ENCODE peak calls at places on chromosomes 2 and 18, in eight cellular contexts. E is GM23248, Y is K562, S is GM12865, Q is kidney, I is sigmoid colon, V is adipocyte, K is fibroblast of mammary gland. G is an unnamed sample.

GRCh38 chr2:27689424-27689823 is 25.7 kb downstream of the SLC4A1AP start:
- DNase-seq in Q (no peak), S (no peak), I (no peak), V (no peak), Y (no peak), K (no peak), E (no peak), G (no peak)

GRCh38 chr2:118849226-118850170 is 2.0 kb upstream of the EN1 start:
- DNase-seq in E (no peak), V (no peak), S (no peak), Y (no peak), Q (no peak), I (no peak), K (no peak), G (no peak)

GRCh38 chr2:86453838-86454237 is 12.7 kb downstream of the KDM3A start:
- DNase-seq in Q (no peak), Y (no peak), I (no peak), S (no peak), E (peak; percentile 67), K (peak; percentile 64), V (peak; percentile 97), G (peak; percentile 51)

GRCh38 chr2:53490659-53491058 is 276.9 kb upstream of the CHAC2 start:
- DNase-seq in S (no peak), K (peak; percentile 61), Y (no peak), V (peak; percentile 33), E (peak; percentile 74), I (peak; percentile 87), Q (no peak), G (peak; percentile 41)

GRCh38 chr2:45862843-45863242 is 211.4 kb downstream of the PRKCE start:
- DNase-seq in E (no peak), S (no peak), K (no peak), I (no peak), Y (no peak), Q (no peak), V (no peak), G (no peak)

GRCh38 chr2:231554748-231555545 is 24.7 kb upstream of the NMUR1 start:
- DNase-seq in Q (peak; percentile 85), K (peak; percentile 75), V (peak; percentile 4), Y (no peak), S (peak; percentile 32), E (peak; percentile 45), I (peak; percentile 90), G (peak; percentile 78)

GRCh38 chr2:20599861-20600461 is 50.9 kb downstream of the HS1BP3 start:
- DNase-seq in E (no peak), Y (no peak), Q (peak; percentile 53), V (no peak), S (no peak), K (no peak), I (peak; percentile 68), G (no peak)

GRCh38 chr2:199468561-199469513 is 11.1 kb upstream of the SATB2 start:
- DNase-seq in K (no peak), I (peak; percentile 62), E (no peak), S (no peak), V (peak; percentile 2), Q (peak; percentile 71), Y (no peak), G (no peak)

GRCh38 chr2:15893689-15894325 is 46.5 kb upstream of the MYCN start:
- DNase-seq in S (no peak), I (no peak), K (no peak), Y (no peak), Q (no peak), E (no peak), V (no peak), G (no peak)

GRCh38 chr2:61021228-61021660 is 3.2 kb upstream of the PUS10 start:
- DNase-seq in Q (no peak), Y (no peak), V (no peak), K (no peak), S (no peak), E (no peak), I (no peak), G (no peak)

GRCh38 chr2:227817940-227818568 is 4.4 kb downstream of the CCL20 start:
- DNase-seq in V (peak; percentile 98), Q (peak; percentile 95), I (peak; percentile 93), E (peak; percentile 100), Y (no peak), S (peak; percentile 90), K (peak; percentile 100), G (peak; percentile 100)

GRCh38 chr2:230160112-230160660 is 59.6 kb downstream of the SP110 start:
- DNase-seq in Y (peak; percentile 52), E (peak; percentile 70), S (peak; percentile 67), Q (no peak), K (peak; percentile 54), I (no peak), V (peak; percentile 75), G (peak; percentile 16)

GRCh38 chr2:198253995-198254394 is 449.6 kb downstream of the PLCL1 start:
- DNase-seq in V (no peak), Q (no peak), S (no peak), E (no peak), Y (no peak), I (no peak), K (no peak), G (no peak)

GRCh38 chr2:149648282-149649030 is 60.9 kb upstream of the MMADHC start:
- DNase-seq in E (peak; percentile 98), K (peak; percentile 99), I (peak; percentile 48), Y (no peak), V (peak; percentile 91), S (no peak), Q (no peak), G (peak; percentile 100)

GRCh38 chr2:169705927-169706326 is 11.7 kb downstream of the PHOSPHO2 start:
- DNase-seq in E (peak; percentile 22), Q (no peak), S (no peak), I (no peak), K (peak; percentile 54), V (peak; percentile 89), Y (no peak), G (no peak)

DNA sequence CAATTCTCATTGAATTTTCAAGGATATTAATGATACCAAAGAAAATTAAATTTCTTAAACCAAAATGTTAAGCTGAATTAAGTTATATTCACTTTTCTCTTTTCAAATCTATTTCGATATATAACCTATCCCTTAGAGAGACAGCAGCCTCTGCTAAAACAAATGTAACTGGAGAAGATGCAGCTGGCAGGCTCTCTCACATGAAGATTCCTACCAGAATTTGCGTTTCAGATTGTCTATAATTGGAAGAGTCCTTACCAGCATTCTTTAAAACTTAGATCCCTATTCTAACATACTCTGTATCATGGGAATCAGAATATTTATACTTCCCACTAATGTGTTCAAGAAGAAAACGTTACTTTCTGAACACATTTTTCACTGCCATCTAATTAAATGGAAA is 1.6 kb downstream of the PTPN2 start:
- DNase-seq in I (no peak), Q (no peak), V (peak; percentile 57), Y (no peak), S (no peak), E (peak; percentile 33), K (peak; percentile 10), G (no peak)
- H3K4me3 ChIP-seq in I (no peak overlapping the region), Q (peak overlapping the region; percentile 84), V (peak overlapping the region; percentile 92), Y (peak overlapping the region; percentile 84), S (peak overlapping the region; percentile 89), E (peak overlapping the region; percentile 98), K (peak overlapping the region; percentile 68), G (peak overlapping the region; percentile 83)

GRCh38 chr2:25160376-25160775 is 8.0 kb downstream of the POMC start:
- DNase-seq in S (no peak), E (no peak), I (no peak), K (no peak), V (no peak), Y (no peak), Q (peak; percentile 40), G (no peak)
- H3K4me3 ChIP-seq in S (no peak overlapping the region), E (no peak overlapping the region), I (no peak overlapping the region), K (no peak overlapping the region), V (no peak overlapping the region), Y (no peak overlapping the region), Q (no peak overlapping the region), G (no peak overlapping the region)

GRCh38 chr2:120397362-120397811 is 51.5 kb downstream of the INHBB start:
- DNase-seq in V (peak; percentile 27), Y (no peak), I (no peak), S (no peak), K (no peak), Q (peak; percentile 65), E (peak; percentile 63), G (no peak)

GRCh38 chr2:120399889-120400240 is 53.9 kb downstream of the INHBB start:
- DNase-seq in V (no peak), Q (peak; percentile 36), I (no peak), S (no peak), K (no peak), E (no peak), Y (no peak), G (no peak)

GRCh38 chr2:120400546-120400945 is 54.6 kb downstream of the INHBB start:
- DNase-seq in Y (no peak), I (peak; percentile 52), K (no peak), E (no peak), Q (peak; percentile 49), V (no peak), S (no peak), G (no peak)

GRCh38 chr2:120398051-120398960 is 52.4 kb downstream of the INHBB start:
- DNase-seq in E (peak; percentile 68), I (peak; percentile 58), Q (peak; percentile 68), S (no peak), K (no peak), V (peak; percentile 75), Y (no peak), G (peak; percentile 43)

GRCh38 chr2:120398961-120399888 is 53.3 kb downstream of the INHBB start:
- DNase-seq in E (no peak), Q (peak; percentile 64), Y (peak; percentile 26), I (peak; percentile 55), S (no peak), K (no peak), V (peak; percentile 24), G (no peak)
- H3K4me3 ChIP-seq in E (no peak overlapping the region), Q (no peak overlapping the region), Y (no peak overlapping the region), I (no peak overlapping the region), S (no peak overlapping the region), K (no peak overlapping the region), V (no peak overlapping the region), G (no peak overlapping the region)

GRCh38 chr2:234981197-234982095 is 29.6 kb downstream of the SH3BP4 start:
- DNase-seq in K (peak; percentile 99), Q (peak; percentile 93), E (peak; percentile 99), Y (no peak), V (peak; percentile 97), I (peak; percentile 85), S (no peak), G (peak; percentile 97)
- H3K4me3 ChIP-seq in K (no peak overlapping the region), Q (peak overlapping the region; percentile 36), E (peak overlapping the region; percentile 49), Y (no peak overlapping the region), V (peak overlapping the region; percentile 49), I (no peak overlapping the region), S (no peak overlapping the region), G (no peak overlapping the region)

G was measured in brain microvascular endothelial cell.